ENCODE peak calls at places on chromosomes 3 and 15, in four cellular contexts. Z is GM12878, G is HL-60, Q is K562. C is an unnamed sample.

GRCh38 chr15:52656412-52656811 is 22.8 kb downstream of the ATOSA start:
- DNase-seq in Z (no peak), G (no peak), Q (no peak), C (no peak)

GRCh38 chr15:51382787-51383186 is 41.3 kb downstream of the GLDN start:
- DNase-seq in Z (no peak), G (peak), Q (peak), C (peak)

GRCh38 chr3:52126036-52126435 is 28.2 kb downstream of the POC1A start:
- DNase-seq in Z (no peak), G (no peak), Q (no peak), C (no peak)

GRCh38 chr3:108430540-108430939 is 79.9 kb downstream of the MYH15 start:
- DNase-seq in Z (no peak), G (no peak), Q (no peak), C (no peak)

GRCh38 chr3:150760431-150761200 is 2.4 kb downstream of the SIAH2 start:
- DNase-seq in Z (peak), G (no peak), Q (no peak), C (no peak)

GRCh38 chr3:159782724-159783421 is 205.8 kb upstream of the IL12A start:
- DNase-seq in Z (no peak), G (no peak), Q (no peak), C (no peak)

GRCh38 chr15:83657549-83657948 is 3.6 kb downstream of the ADAMTSL3 start:
- DNase-seq in Z (no peak), G (no peak), Q (peak), C (no peak)

GRCh38 chr3:168342946-168343856 is 247.5 kb upstream of the GOLIM4 start:
- DNase-seq in Z (no peak), G (no peak), Q (no peak), C (no peak)

GRCh38 chr3:156722219-156722618 is 47.8 kb downstream of the TIPARP start:
- DNase-seq in Z (no peak), G (no peak), Q (no peak), C (no peak)

GRCh38 chr15:63240136-63240535 is 37.3 kb upstream of the APH1B start:
- DNase-seq in Z (no peak), G (no peak), Q (no peak), C (no peak)

GRCh38 chr3:62749130-62749529 is 126.1 kb downstream of the CADPS start:
- DNase-seq in Z (no peak), G (no peak), Q (no peak), C (no peak)

GRCh38 chr3:156516284-156516683 is 38.6 kb downstream of the SSR3 start:
- DNase-seq in Z (no peak), G (no peak), Q (no peak), C (no peak)

GRCh38 chr3:51269466-51269865 is 115.6 kb upstream of the MANF start:
- DNase-seq in Z (no peak), G (no peak), Q (no peak), C (no peak)

GRCh38 chr3:96712792-96713191 is 101.6 kb upstream of the EPHA6 start:
- DNase-seq in Z (no peak), G (no peak), Q (no peak), C (no peak)

GRCh38 chr3:186540444-186541226 is 3.5 kb downstream of the CRYGS start:
- DNase-seq in Z (peak), G (peak), Q (peak), C (no peak)

GRCh38 chr3:176650478-176650877 is 546.8 kb downstream of the TBL1XR1 start:
- DNase-seq in Z (no peak), G (no peak), Q (peak), C (no peak)

GRCh38 chr3:122577409-122578028 is at the start of gene PARP15:
- DNase-seq in Z (no peak), G (no peak), Q (peak), C (no peak)

GRCh38 chr15:58985443-58985842 is 2.0 kb upstream of the RNF111 start:
- DNase-seq in Z (no peak), G (no peak), Q (no peak), C (no peak)

GRCh38 chr3:50008931-50009330 is 69.0 kb downstream of the RBM6 start:
- DNase-seq in Z (no peak), G (no peak), Q (no peak), C (no peak)

GRCh38 chr15:66821307-66821706 is 119.3 kb downstream of the SMAD6 start:
- DNase-seq in Z (no peak), G (no peak), Q (no peak), C (no peak)

GRCh38 chr3:149475451-149476060 is 1.1 kb downstream of the TM4SF4 start:
- DNase-seq in Z (no peak), G (no peak), Q (no peak), C (no peak)

GRCh38 chr3:114290911-114291901 is 2.6 kb upstream of the TIGIT start:
- DNase-seq in Z (peak), G (peak), Q (peak), C (peak)

GRCh38 chr3:184565421-184566211 is 4.0 kb downstream of the EPHB3 start:
- DNase-seq in Z (no peak), G (no peak), Q (no peak), C (no peak)

GRCh38 chr3:150145659-150146058 is 175.0 kb upstream of the PFN2 start:
- DNase-seq in Z (no peak), G (no peak), Q (no peak), C (no peak)

GRCh38 chr3:72862314-72863090 is 14.3 kb upstream of the SHQ1 start:
- DNase-seq in Z (no peak), G (no peak), Q (no peak), C (no peak)

GRCh38 chr3:125587039-125587664 is 8.1 kb downstream of the OSBPL11 start:
- DNase-seq in Z (no peak), G (no peak), Q (no peak), C (no peak)

GRCh38 chr3:125585595-125586223 is 9.6 kb downstream of the OSBPL11 start:
- DNase-seq in Z (no peak), G (peak), Q (peak), C (no peak)

GRCh38 chr3:125582707-125583106 is 12.6 kb downstream of the OSBPL11 start:
- DNase-seq in Z (no peak), G (no peak), Q (peak), C (no peak)
- TF ChIP-seq SPI1 in Z (no peak), G (no peak), Q (no peak), C (no peak)

GRCh38 chr15:57893075-57893474 is 172.4 kb downstream of the ALDH1A2 start:
- DNase-seq in Z (no peak), G (no peak), Q (no peak), C (no peak)

GRCh38 chr15:57890351-57890750 is 175.2 kb downstream of the ALDH1A2 start:
- DNase-seq in Z (no peak), G (no peak), Q (no peak), C (no peak)

GRCh38 chr15:57887825-57888224 is 177.7 kb downstream of the ALDH1A2 start:
- DNase-seq in Z (no peak), G (no peak), Q (no peak), C (no peak)

GRCh38 chr15:57892181-57892580 is 173.3 kb downstream of the ALDH1A2 start:
- DNase-seq in Z (no peak), G (no peak), Q (no peak), C (no peak)

GRCh38 chr15:57890878-57891277 is 174.6 kb downstream of the ALDH1A2 start:
- DNase-seq in Z (no peak), G (no peak), Q (no peak), C (no peak)
- TF ChIP-seq SPI1 in Z (no peak), G (no peak), Q (no peak), C (no peak)

DNA sequence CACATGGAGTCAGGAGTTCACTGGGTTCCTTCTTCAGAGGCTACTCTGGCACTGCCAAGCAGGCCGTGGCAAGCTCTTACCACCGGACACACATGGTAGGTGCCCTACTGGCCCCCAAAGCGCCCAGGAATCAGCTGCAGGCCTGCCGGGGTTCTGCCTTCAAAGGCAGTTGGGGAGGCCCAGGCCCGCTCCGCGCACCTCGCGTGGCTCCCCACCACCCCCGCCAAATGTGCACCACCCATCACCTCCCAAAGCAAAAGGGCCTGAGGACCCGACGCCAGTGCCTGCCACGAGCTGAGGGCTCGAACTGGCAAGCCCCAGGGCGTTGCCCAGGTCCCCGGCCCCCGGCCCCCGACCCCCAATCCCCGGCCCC is 669 bp downstream of the POMGNT2 start:
- DNase-seq in Z (no peak), G (no peak), Q (no peak), C (peak)
- TF ChIP-seq SPI1 in Z (no peak), G (no peak), Q (no peak), C (no peak)

GRCh38 chr3:71376499-71376898 is 207.0 kb downstream of the FOXP1 start:
- DNase-seq in Z (no peak), G (no peak), Q (no peak), C (no peak)

GRCh38 chr3:71378509-71378908 is 205.0 kb downstream of the FOXP1 start:
- DNase-seq in Z (no peak), G (no peak), Q (no peak), C (no peak)

GRCh38 chr3:71384393-71384792 is 199.1 kb downstream of the FOXP1 start:
- DNase-seq in Z (no peak), G (no peak), Q (no peak), C (no peak)

GRCh38 chr3:71376911-71377310 is 206.6 kb downstream of the FOXP1 start:
- DNase-seq in Z (no peak), G (no peak), Q (no peak), C (no peak)

GRCh38 chr3:71380096-71380495 is 203.4 kb downstream of the FOXP1 start:
- DNase-seq in Z (no peak), G (no peak), Q (no peak), C (no peak)
- TF ChIP-seq SPI1 in Z (no peak), G (no peak), Q (no peak), C (no peak)

GRCh38 chr15:90790057-90790456 is 72.9 kb downstream of the BLM start:
- DNase-seq in Z (no peak), G (no peak), Q (no peak), C (no peak)
- TF ChIP-seq SPI1 in Z (no peak), G (no peak), Q (no peak), C (no peak)

GRCh38 chr3:105847452-105847851 is 21.4 kb downstream of the CBLB start:
- DNase-seq in Z (no peak), G (no peak), Q (no peak), C (no peak)

GRCh38 chr3:105845488-105845887 is 23.3 kb downstream of the CBLB start:
- DNase-seq in Z (no peak), G (no peak), Q (no peak), C (no peak)

GRCh38 chr3:105846809-105847208 is 22.0 kb downstream of the CBLB start:
- DNase-seq in Z (no peak), G (no peak), Q (no peak), C (no peak)

GRCh38 chr3:105848821-105849220 is 20.0 kb downstream of the CBLB start:
- DNase-seq in Z (no peak), G (no peak), Q (no peak), C (no peak)

GRCh38 chr3:105847865-105848264 is 20.9 kb downstream of the CBLB start:
- DNase-seq in Z (no peak), G (no peak), Q (no peak), C (no peak)
- TF ChIP-seq SPI1 in Z (no peak), G (no peak), Q (no peak), C (no peak)

DNA sequence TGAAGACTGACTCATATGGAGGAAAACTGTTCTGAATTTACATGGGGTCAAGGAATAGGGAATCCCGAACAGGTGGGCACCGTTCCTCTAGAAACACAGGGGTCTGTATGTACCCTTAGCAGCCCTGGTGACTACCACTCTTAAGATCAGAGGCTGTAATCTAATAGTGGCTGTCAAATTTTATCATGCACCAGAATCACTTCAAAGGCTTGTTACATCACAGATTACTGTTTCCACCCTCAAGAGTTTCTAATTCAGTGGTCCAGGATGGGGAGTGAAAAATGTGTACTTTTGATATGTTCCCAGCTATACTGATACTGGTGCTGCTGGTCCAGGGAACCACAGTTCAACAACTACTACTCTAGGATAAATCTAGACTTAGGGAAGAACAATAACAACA is 27.9 kb downstream of the DYNC1LI1 start:
- DNase-seq in Z (no peak), G (no peak), Q (no peak), C (no peak)
- TF ChIP-seq SPI1 in Z (no peak), G (no peak), Q (no peak), C (no peak)

DNA sequence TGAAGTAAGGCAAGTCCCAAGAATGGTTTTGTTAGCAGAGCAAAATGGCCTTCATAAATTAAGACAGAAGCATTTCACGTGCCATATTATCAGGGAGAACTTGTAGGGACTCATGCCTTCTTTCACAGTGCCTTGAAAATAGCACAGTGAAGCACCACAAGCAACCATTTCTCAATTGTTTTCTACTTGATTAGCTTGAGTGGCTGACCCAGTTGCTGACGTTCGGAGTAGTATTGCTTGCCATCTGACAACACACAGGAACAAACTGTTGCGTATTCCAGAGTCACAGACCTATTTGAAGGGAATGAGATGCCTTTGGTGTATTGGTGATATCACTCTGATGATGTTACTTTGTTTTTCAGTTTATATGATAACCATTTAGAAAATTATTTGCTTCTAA is 3.0 kb upstream of the C3orf52 start:
- DNase-seq in Z (no peak), G (no peak), Q (no peak), C (no peak)
- TF ChIP-seq SPI1 in Z (no peak), G (no peak), Q (no peak), C (no peak)

C was measured in GM12891.